ENCODE peak calls at places on chromosome 10, in four cellular contexts. B, T, U and Q are unnamed samples.

GRCh38 chr10:43039629-43040481 is 37.0 kb upstream of the RET start:
- DNase-seq in B (no peak), T (no peak), U (no peak), Q (no peak)

GRCh38 chr10:35546824-35547225 is 58.3 kb upstream of the GJD4 start:
- DNase-seq in B (no peak), T (peak), U (no peak), Q (peak)

GRCh38 chr10:114188876-114189275 is 9.7 kb downstream of the TDRD1 start:
- DNase-seq in B (no peak), T (no peak), U (no peak), Q (no peak)

GRCh38 chr10:71270301-71270777 is 48.7 kb upstream of the SLC29A3 start:
- DNase-seq in B (peak), T (peak), U (peak), Q (peak)

GRCh38 chr10:7161484-7162283 is 249.2 kb downstream of the SFMBT2 start:
- DNase-seq in B (no peak), T (peak), U (no peak), Q (no peak)

GRCh38 chr10:129765664-129766550 is 198.2 kb downstream of the EBF3 start:
- DNase-seq in B (no peak), T (no peak), U (no peak), Q (no peak)

GRCh38 chr10:541750-542371 is 147.6 kb downstream of the DIP2C start:
- DNase-seq in B (peak), T (no peak), U (no peak), Q (no peak)

GRCh38 chr10:73586583-73586984 is 4.6 kb downstream of the USP54 start:
- DNase-seq in B (no peak), T (peak), U (no peak), Q (peak)

GRCh38 chr10:21732067-21732772 is 198.2 kb downstream of the MLLT10 start:
- DNase-seq in B (no peak), T (peak), U (peak), Q (no peak)